ENCODE peak calls at places on chromosomes 5 and 9, in five cellular contexts. One of them, this sample, is unnamed.

GRCh38 chr5:161507591-161507990 is 38.9 kb downstream of the GABRB2 start:
- DNase-seq in amygdala: no peak
- DNase-seq in bronchial epithelial cell: peak; percentile 17
- DNase-seq in cardiac muscle cell: no peak
- DNase-seq in ovary: no peak
- DNase-seq in this sample: no peak

GRCh38 chr5:143142596-143143435 is 260.7 kb downstream of the NR3C1 start:
- DNase-seq in amygdala: peak; percentile 33
- DNase-seq in bronchial epithelial cell: peak; percentile 93
- DNase-seq in cardiac muscle cell: no peak
- DNase-seq in ovary: peak; percentile 31
- DNase-seq in this sample: no peak

GRCh38 chr5:59763545-59763944 is 130.0 kb downstream of the PDE4D start:
- DNase-seq in amygdala: no peak
- DNase-seq in bronchial epithelial cell: peak; percentile 44
- DNase-seq in cardiac muscle cell: no peak
- DNase-seq in ovary: no peak
- DNase-seq in this sample: no peak

GRCh38 chr5:1864896-1865440 is 17.8 kb downstream of the IRX4 start:
- DNase-seq in amygdala: no peak
- DNase-seq in bronchial epithelial cell: no peak
- DNase-seq in cardiac muscle cell: no peak
- DNase-seq in ovary: no peak
- DNase-seq in this sample: no peak

GRCh38 chr5:124902097-124902821 is 155.8 kb upstream of the ZNF608 start:
- DNase-seq in amygdala: no peak
- DNase-seq in bronchial epithelial cell: peak; percentile 41
- DNase-seq in cardiac muscle cell: peak; percentile 57
- DNase-seq in ovary: no peak
- DNase-seq in this sample: peak; percentile 31

GRCh38 chr9:20441704-20442423 is 180.4 kb downstream of the MLLT3 start:
- DNase-seq in amygdala: no peak
- DNase-seq in bronchial epithelial cell: no peak
- DNase-seq in cardiac muscle cell: no peak
- DNase-seq in ovary: no peak
- DNase-seq in this sample: no peak

GRCh38 chr9:102185371-102185770 is 446.9 kb upstream of the GRIN3A start:
- DNase-seq in amygdala: no peak
- DNase-seq in bronchial epithelial cell: no peak
- DNase-seq in cardiac muscle cell: no peak
- DNase-seq in ovary: no peak
- DNase-seq in this sample: no peak

GRCh38 chr9:121735065-121735791 is 83.8 kb downstream of the DAB2IP start:
- DNase-seq in amygdala: no peak
- DNase-seq in bronchial epithelial cell: peak; percentile 52
- DNase-seq in cardiac muscle cell: peak; percentile 49
- DNase-seq in ovary: no peak
- DNase-seq in this sample: peak; percentile 63

GRCh38 chr9:136799854-136800657 is 3.9 kb downstream of the CCDC183 start:
- DNase-seq in amygdala: peak; percentile 61
- DNase-seq in bronchial epithelial cell: peak; percentile 71
- DNase-seq in cardiac muscle cell: peak; percentile 97
- DNase-seq in ovary: peak; percentile 84
- DNase-seq in this sample: peak; percentile 88

GRCh38 chr9:8831568-8831967 is 1032.0 kb upstream of the DMAC1 start:
- DNase-seq in amygdala: no peak
- DNase-seq in bronchial epithelial cell: peak; percentile 29
- DNase-seq in cardiac muscle cell: no peak
- DNase-seq in ovary: no peak
- DNase-seq in this sample: no peak

GRCh38 chr5:180519098-180519497 is 24.9 kb downstream of the CNOT6 start:
- DNase-seq in amygdala: no peak
- DNase-seq in bronchial epithelial cell: no peak
- DNase-seq in cardiac muscle cell: no peak
- DNase-seq in ovary: no peak
- DNase-seq in this sample: no peak

GRCh38 chr9:121708768-121709488 is 57.5 kb downstream of the DAB2IP start:
- DNase-seq in amygdala: peak; percentile 44
- DNase-seq in bronchial epithelial cell: no peak
- DNase-seq in cardiac muscle cell: no peak
- DNase-seq in ovary: peak; percentile 58
- DNase-seq in this sample: no peak

GRCh38 chr9:127835930-127836586 is 18.4 kb downstream of the ENG start:
- DNase-seq in amygdala: no peak
- DNase-seq in bronchial epithelial cell: no peak
- DNase-seq in cardiac muscle cell: peak; percentile 61
- DNase-seq in ovary: peak; percentile 81
- DNase-seq in this sample: no peak